ENCODE peak calls at places on chromosomes 2 and 18, in four cellular contexts. One of them, this sample, is unnamed.

GRCh38 chr2:218645126-218645525 is 14.3 kb downstream of the ZNF142 start:
- DNase-seq in right lobe of liver: no peak
- DNase-seq in uterus: no peak
- DNase-seq in ovary: no peak
- DNase-seq in this sample: no peak

GRCh38 chr18:74489631-74490030 is 6.5 kb upstream of the CNDP2 start:
- DNase-seq in right lobe of liver: no peak
- DNase-seq in uterus: no peak
- DNase-seq in ovary: no peak
- DNase-seq in this sample: no peak

GRCh38 chr2:10914272-10914693 is 2.5 kb downstream of the KCNF1 start:
- DNase-seq in right lobe of liver: no peak
- DNase-seq in uterus: no peak
- DNase-seq in ovary: no peak
- DNase-seq in this sample: no peak

GRCh38 chr2:131042161-131042775 is 51.0 kb downstream of the FAM168B start:
- DNase-seq in right lobe of liver: no peak
- DNase-seq in uterus: no peak
- DNase-seq in ovary: no peak
- DNase-seq in this sample: no peak

GRCh38 chr2:157442636-157443035 is 1.3 kb downstream of the CYTIP start:
- DNase-seq in right lobe of liver: no peak
- DNase-seq in uterus: no peak
- DNase-seq in ovary: no peak
- DNase-seq in this sample: no peak

GRCh38 chr2:28662468-28663095 is 89.0 kb upstream of the PPP1CB start:
- DNase-seq in right lobe of liver: no peak
- DNase-seq in uterus: peak
- DNase-seq in ovary: no peak
- DNase-seq in this sample: no peak

GRCh38 chr2:182761903-182762302 is 45.8 kb downstream of the DNAJC10 start:
- DNase-seq in right lobe of liver: no peak
- DNase-seq in uterus: peak
- DNase-seq in ovary: no peak
- DNase-seq in this sample: no peak

GRCh38 chr2:144237845-144238637 is 281.9 kb downstream of the ZEB2 start:
- DNase-seq in right lobe of liver: no peak
- DNase-seq in uterus: no peak
- DNase-seq in ovary: no peak
- DNase-seq in this sample: peak

GRCh38 chr2:212193066-212193465 is 345.5 kb downstream of the ERBB4 start:
- DNase-seq in right lobe of liver: no peak
- DNase-seq in uterus: no peak
- DNase-seq in ovary: no peak
- DNase-seq in this sample: no peak

GRCh38 chr2:204673877-204674276 is 128.6 kb downstream of the PARD3B start:
- DNase-seq in right lobe of liver: no peak
- DNase-seq in uterus: no peak
- DNase-seq in ovary: no peak
- DNase-seq in this sample: no peak

GRCh38 chr2:168944065-168944464 is 43.0 kb downstream of the G6PC2 start:
- DNase-seq in right lobe of liver: no peak
- DNase-seq in uterus: no peak
- DNase-seq in ovary: no peak
- DNase-seq in this sample: peak

GRCh38 chr18:7727381-7728076 is 160.4 kb downstream of the PTPRM start:
- DNase-seq in right lobe of liver: no peak
- DNase-seq in uterus: no peak
- DNase-seq in ovary: no peak
- DNase-seq in this sample: no peak

GRCh38 chr2:68193144-68193543 is 35.5 kb downstream of the PNO1 start:
- DNase-seq in right lobe of liver: no peak
- DNase-seq in uterus: no peak
- DNase-seq in ovary: no peak
- DNase-seq in this sample: peak

GRCh38 chr2:229713371-229714079 is 830 bp downstream of the DNER start:
- DNase-seq in right lobe of liver: no peak
- DNase-seq in uterus: no peak
- DNase-seq in ovary: no peak
- DNase-seq in this sample: peak

GRCh38 chr18:79441261-79441819 is 45.6 kb downstream of the NFATC1 start:
- DNase-seq in right lobe of liver: no peak
- DNase-seq in uterus: no peak
- DNase-seq in ovary: no peak
- DNase-seq in this sample: no peak

GRCh38 chr18:43001821-43002220 is 113.7 kb downstream of the RIT2 start:
- DNase-seq in right lobe of liver: no peak
- DNase-seq in uterus: no peak
- DNase-seq in ovary: no peak
- DNase-seq in this sample: no peak

GRCh38 chr2:60551241-60552095 is 2.0 kb downstream of the BCL11A start:
- DNase-seq in right lobe of liver: peak
- DNase-seq in uterus: no peak
- DNase-seq in ovary: peak
- DNase-seq in this sample: peak

GRCh38 chr2:20630967-20631366 is 19.9 kb downstream of the HS1BP3 start:
- DNase-seq in right lobe of liver: no peak
- DNase-seq in uterus: no peak
- DNase-seq in ovary: no peak
- DNase-seq in this sample: no peak

GRCh38 chr2:174325373-174325772 is 9.4 kb upstream of the SP9 start:
- DNase-seq in right lobe of liver: no peak
- DNase-seq in uterus: no peak
- DNase-seq in ovary: no peak
- DNase-seq in this sample: no peak

GRCh38 chr2:27870724-27871123 is 19.5 kb downstream of the RBKS start:
- DNase-seq in right lobe of liver: no peak
- DNase-seq in uterus: no peak
- DNase-seq in ovary: no peak
- DNase-seq in this sample: no peak

GRCh38 chr2:32772623-32773221 is 144.9 kb downstream of the TTC27 start:
- DNase-seq in right lobe of liver: no peak
- DNase-seq in uterus: peak
- DNase-seq in ovary: no peak
- DNase-seq in this sample: peak

GRCh38 chr18:23135679-23136325 is 517 bp downstream of the CABLES1 start:
- DNase-seq in right lobe of liver: peak
- DNase-seq in uterus: no peak
- DNase-seq in ovary: peak
- DNase-seq in this sample: peak

GRCh38 chr2:134553657-134554056 is 165.1 kb downstream of the TMEM163 start:
- DNase-seq in right lobe of liver: no peak
- DNase-seq in uterus: no peak
- DNase-seq in ovary: no peak
- DNase-seq in this sample: no peak

GRCh38 chr2:15059870-15060617 is 427.5 kb downstream of the LRATD1 start:
- DNase-seq in right lobe of liver: no peak
- DNase-seq in uterus: no peak
- DNase-seq in ovary: no peak
- DNase-seq in this sample: no peak

GRCh38 chr18:48928787-48929186 is 22.0 kb downstream of the SMAD7 start:
- DNase-seq in right lobe of liver: no peak
- DNase-seq in uterus: no peak
- DNase-seq in ovary: no peak
- DNase-seq in this sample: no peak

DNA sequence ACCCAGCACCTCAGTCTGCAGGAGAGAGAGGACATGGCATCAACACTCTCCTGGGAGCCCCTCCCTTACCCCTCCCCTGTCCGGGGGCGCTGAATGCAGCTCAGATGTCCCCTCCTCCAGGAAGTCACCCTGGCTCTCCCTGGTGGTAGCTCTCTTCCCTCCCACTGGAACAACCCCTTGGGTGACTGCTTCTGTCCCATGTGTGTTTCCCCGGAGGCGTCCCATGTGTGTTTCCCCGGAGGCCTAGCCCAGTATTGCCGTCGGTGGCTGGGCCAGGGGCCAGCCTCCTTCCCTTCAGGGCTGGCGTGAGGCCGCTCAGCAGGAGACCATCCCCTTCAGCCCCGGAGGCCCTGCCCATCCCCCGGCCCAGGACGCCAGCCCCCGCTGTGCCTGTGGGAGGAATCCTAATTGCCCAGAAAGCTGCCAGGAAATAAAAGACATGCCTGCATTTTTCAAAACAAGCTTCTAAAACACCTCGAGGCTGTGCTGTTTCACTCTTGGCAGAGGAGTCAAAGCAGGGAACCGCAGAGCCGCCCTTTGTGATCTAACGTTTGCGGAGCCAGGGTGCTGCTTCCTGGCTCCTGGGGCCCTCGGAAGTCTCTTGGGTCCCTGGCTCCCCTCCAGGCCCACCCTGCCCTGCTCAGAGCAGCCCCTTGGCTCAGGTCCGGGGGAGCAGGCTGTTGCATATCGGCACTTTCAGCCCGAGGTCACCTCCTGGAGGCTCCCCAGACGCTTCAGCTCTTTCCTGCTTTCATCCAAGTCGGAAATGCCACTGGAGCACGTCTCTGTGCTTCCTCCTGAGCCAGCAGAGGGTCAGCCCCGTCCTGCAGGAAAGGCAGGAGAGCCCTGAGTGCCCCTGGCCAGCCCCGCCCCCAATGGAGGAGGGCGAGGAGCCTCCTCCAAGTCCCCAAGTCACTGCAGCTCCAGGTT is 11.4 kb downstream of the SNED1 start:
- DNase-seq in right lobe of liver: no peak
- DNase-seq in uterus: peak
- DNase-seq in ovary: peak
- DNase-seq in this sample: no peak
- TF ChIP-seq POLR2A in right lobe of liver: no peak
- TF ChIP-seq POLR2A in uterus: no peak
- TF ChIP-seq POLR2A in ovary: no peak
- TF ChIP-seq POLR2A in this sample: no peak

DNA sequence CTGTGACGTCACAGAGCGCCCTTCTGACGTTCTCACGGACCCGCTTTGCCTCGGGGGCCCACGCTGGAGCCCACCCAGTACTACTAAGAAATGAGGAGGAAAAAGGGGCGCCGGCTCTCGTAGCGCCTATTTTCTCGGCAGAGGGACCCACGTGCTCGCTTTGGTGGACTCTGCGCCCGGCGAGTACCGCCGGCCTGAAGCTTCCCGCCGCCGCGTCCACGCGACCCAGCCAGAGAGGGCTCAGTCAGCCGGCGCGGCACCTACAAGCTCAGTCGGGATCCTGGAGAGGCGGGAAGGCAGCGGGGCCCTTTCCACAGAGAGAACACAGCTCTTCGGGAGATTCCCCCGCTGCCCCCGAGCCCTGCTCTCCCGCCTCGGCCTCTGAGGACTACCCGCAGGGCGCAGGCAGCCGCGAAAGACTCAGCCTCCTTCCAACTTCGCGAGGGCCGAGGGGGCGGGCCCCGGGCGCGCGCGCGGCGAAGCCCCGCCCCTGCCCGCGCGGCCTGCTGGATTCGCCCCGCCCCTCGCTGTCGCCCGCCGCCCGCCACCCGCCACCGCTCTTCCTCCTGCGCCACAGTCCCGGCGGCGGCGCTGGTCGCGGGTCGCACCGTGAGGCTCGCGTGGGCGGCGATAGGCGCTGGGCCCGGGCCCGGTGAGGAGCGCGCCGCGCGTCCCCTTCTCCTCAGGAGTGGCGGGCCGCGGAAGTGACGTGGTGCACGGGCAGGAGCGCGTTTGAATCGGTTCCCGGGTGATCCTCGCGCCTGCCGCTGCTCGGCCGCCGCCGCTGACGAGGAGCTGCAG is at the start of gene SMCHD1:
- DNase-seq in right lobe of liver: peak
- DNase-seq in uterus: peak
- DNase-seq in ovary: peak
- DNase-seq in this sample: peak
- TF ChIP-seq POLR2A in right lobe of liver: peak
- TF ChIP-seq POLR2A in uterus: peak
- TF ChIP-seq POLR2A in ovary: peak
- TF ChIP-seq POLR2A in this sample: peak

GRCh38 chr2:177262958-177263450 is 1.5 kb downstream of the NFE2L2 start:
- DNase-seq in right lobe of liver: no peak
- DNase-seq in uterus: no peak
- DNase-seq in ovary: no peak
- DNase-seq in this sample: no peak

GRCh38 chr2:177264209-177264538 is 353 bp downstream of the NFE2L2 start:
- DNase-seq in right lobe of liver: no peak
- DNase-seq in uterus: no peak
- DNase-seq in ovary: peak
- DNase-seq in this sample: peak

GRCh38 chr2:177264539-177265385 is at the start of gene NFE2L2:
- DNase-seq in right lobe of liver: peak
- DNase-seq in uterus: peak
- DNase-seq in ovary: peak
- DNase-seq in this sample: peak

GRCh38 chr2:177262137-177262536 is 2.4 kb downstream of the NFE2L2 start:
- DNase-seq in right lobe of liver: no peak
- DNase-seq in uterus: no peak
- DNase-seq in ovary: no peak
- DNase-seq in this sample: peak

DNA sequence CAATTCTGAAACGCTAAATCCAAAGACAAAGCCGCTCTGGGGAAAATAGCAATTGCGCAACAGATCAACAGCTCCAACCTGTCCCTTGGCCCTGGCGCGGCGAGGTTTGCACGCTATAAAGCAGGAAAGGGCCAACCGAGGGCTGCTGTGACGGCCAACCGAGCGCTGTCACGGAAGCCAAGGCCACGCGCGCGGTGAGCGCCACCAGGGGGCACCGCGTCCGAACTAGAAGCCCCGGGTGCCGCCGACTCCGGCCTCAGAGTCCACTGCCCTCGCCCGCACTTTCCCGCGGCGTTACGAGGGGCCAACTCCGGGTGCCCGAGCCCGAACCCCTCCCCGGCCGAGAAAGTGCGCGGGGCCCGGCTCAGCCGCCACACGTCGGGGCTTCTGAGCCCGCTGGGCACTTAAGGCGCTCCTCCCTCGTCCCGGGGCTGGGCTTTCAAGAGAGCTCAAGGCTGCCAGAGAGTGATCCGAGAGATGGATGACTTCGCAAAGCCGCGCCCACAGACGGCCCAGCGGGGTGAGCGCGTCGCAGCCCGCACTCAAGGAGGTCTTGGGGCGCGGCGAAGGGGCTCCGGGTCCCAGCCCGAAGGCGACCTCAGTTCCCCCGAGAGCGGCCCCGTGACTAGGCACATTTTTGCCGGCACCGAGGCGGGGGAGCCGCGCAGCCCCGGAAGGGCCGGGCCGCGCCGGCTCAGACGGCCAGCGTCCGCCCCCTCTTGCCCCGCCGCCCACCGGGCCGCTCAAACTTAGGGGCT is 897 bp downstream of the NFE2L2 start:
- DNase-seq in right lobe of liver: peak
- DNase-seq in uterus: peak
- DNase-seq in ovary: peak
- DNase-seq in this sample: peak
- TF ChIP-seq POLR2A in right lobe of liver: peak
- TF ChIP-seq POLR2A in uterus: peak
- TF ChIP-seq POLR2A in ovary: peak
- TF ChIP-seq POLR2A in this sample: peak

DNA sequence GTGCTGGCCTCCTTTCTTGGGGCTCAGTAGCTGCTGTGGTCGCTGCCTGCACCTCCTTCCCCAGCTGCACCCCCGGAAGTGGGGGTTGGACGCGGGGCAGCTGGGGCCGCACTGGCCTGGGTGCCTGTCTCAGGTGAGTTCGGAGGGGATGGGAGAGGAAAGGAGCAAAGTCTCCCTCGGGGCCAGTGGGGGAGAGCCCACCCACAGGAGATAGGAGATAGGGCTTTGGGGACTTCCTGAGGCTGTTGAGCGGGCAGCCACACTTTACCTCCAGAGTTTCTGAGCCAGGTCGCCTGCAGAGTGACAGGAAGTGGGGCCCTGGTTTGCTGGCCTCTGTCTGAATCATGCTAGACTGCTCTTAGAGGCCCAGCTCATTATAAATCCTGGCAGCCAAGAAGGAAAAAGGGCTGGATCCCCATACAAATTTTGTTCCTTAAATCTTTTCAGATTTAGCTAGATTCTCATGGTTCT is 8.1 kb downstream of the MBP start:
- DNase-seq in right lobe of liver: no peak
- DNase-seq in uterus: no peak
- DNase-seq in ovary: no peak
- DNase-seq in this sample: peak
- TF ChIP-seq POLR2A in right lobe of liver: no peak
- TF ChIP-seq POLR2A in uterus: no peak
- TF ChIP-seq POLR2A in ovary: no peak
- TF ChIP-seq POLR2A in this sample: no peak

This sample was measured in erythroblast.